ENCODE peak calls at places on chromosome 12, in eight cellular contexts. Y is A549, U is SK-N-SH, E is K562, F is GM23338, M is HCT116, O is HepG2, N is GM12878. S is an unnamed sample.

GRCh38 chr12:32191445-32191844 is 84.8 kb downstream of the BICD1 start:
- DNase-seq in N (no peak), F (no peak), O (no peak), M (no peak), U (no peak), Y (no peak), E (no peak), S (no peak)

GRCh38 chr12:50419112-50419909 is 18.6 kb downstream of the LARP4 start:
- DNase-seq in U (no peak), O (no peak), M (peak), N (no peak), E (peak), Y (no peak), F (no peak), S (no peak)

GRCh38 chr12:10623131-10623530 is 9.7 kb upstream of the MAGOHB start:
- DNase-seq in O (no peak), U (no peak), Y (no peak), E (no peak), M (no peak), N (no peak), F (no peak), S (no peak)

GRCh38 chr12:96094201-96094600 is 58.8 kb upstream of the LTA4H start:
- DNase-seq in U (no peak), M (peak), E (no peak), F (peak), N (no peak), Y (no peak), O (no peak), S (peak)

GRCh38 chr12:20567413-20567812 is 127.7 kb upstream of the SLCO1C1 start:
- DNase-seq in Y (no peak), E (no peak), U (no peak), M (no peak), F (no peak), N (no peak), O (no peak), S (no peak)

GRCh38 chr12:54230555-54230954 is 41.8 kb upstream of the SMUG1 start:
- DNase-seq in O (no peak), N (no peak), Y (no peak), E (no peak), F (no peak), M (no peak), U (no peak), S (no peak)

GRCh38 chr12:32115404-32116104 is 8.9 kb downstream of the BICD1 start:
- DNase-seq in Y (peak), U (peak), M (peak), E (no peak), F (no peak), O (no peak), N (no peak), S (peak)

GRCh38 chr12:39412210-39412609 is 30.7 kb downstream of the KIF21A start:
- DNase-seq in M (no peak), F (peak), E (no peak), Y (no peak), U (no peak), O (no peak), N (no peak), S (no peak)

GRCh38 chr12:99983721-99984258 is 946 bp downstream of the ANKS1B start:
- DNase-seq in N (no peak), E (no peak), U (peak), O (no peak), F (no peak), M (no peak), Y (no peak), S (no peak)

GRCh38 chr12:67772276-67773169 is 124.0 kb downstream of the DYRK2 start:
- DNase-seq in U (peak), N (no peak), Y (no peak), F (peak), E (no peak), O (no peak), M (no peak), S (no peak)

GRCh38 chr12:102917026-102917787 is at the start of gene PAH:
- DNase-seq in E (peak), U (peak), F (peak), Y (no peak), O (peak), N (no peak), M (no peak), S (no peak)

GRCh38 chr12:77294016-77294415 is 228.6 kb upstream of the E2F7 start:
- DNase-seq in M (no peak), Y (no peak), N (no peak), E (no peak), U (no peak), O (no peak), F (no peak), S (no peak)

GRCh38 chr12:57765698-57766463 is 997 bp downstream of the CYP27B1 start:
- DNase-seq in N (no peak), U (peak), Y (no peak), E (no peak), O (no peak), F (peak), M (no peak), S (no peak)

GRCh38 chr12:130331146-130331545 is 6.5 kb upstream of the PIWIL1 start:
- DNase-seq in O (no peak), U (no peak), N (no peak), M (no peak), E (no peak), F (no peak), Y (no peak), S (no peak)

GRCh38 chr12:132410849-132411248 is 79.1 kb upstream of the FBRSL1 start:
- DNase-seq in F (no peak), N (no peak), Y (no peak), O (no peak), U (no peak), E (no peak), M (no peak), S (no peak)

GRCh38 chr12:117365072-117365616 is 3.7 kb upstream of the NOS1 start:
- DNase-seq in E (no peak), U (peak), M (no peak), N (no peak), O (no peak), Y (no peak), F (no peak), S (no peak)

GRCh38 chr12:117362391-117362790 is 965 bp upstream of the NOS1 start:
- DNase-seq in Y (no peak), N (no peak), F (no peak), E (no peak), M (no peak), U (no peak), O (no peak), S (no peak)

GRCh38 chr12:117363263-117363662 is 1.8 kb upstream of the NOS1 start:
- DNase-seq in N (no peak), Y (no peak), M (no peak), F (peak), E (no peak), O (no peak), U (no peak), S (no peak)

GRCh38 chr12:117361905-117362304 is 479 bp upstream of the NOS1 start:
- DNase-seq in O (no peak), M (no peak), Y (no peak), E (no peak), N (no peak), F (peak), U (peak), S (no peak)

GRCh38 chr12:117363953-117364486 is 2.6 kb upstream of the NOS1 start:
- DNase-seq in O (no peak), E (no peak), F (peak), M (no peak), N (no peak), U (no peak), Y (no peak), S (no peak)
- TF ChIP-seq REST in O (no peak), E (no peak), F (no peak), M (no peak), N (no peak), U (no peak), Y (no peak), S (no peak)

GRCh38 chr12:6110006-6110405 is 14.5 kb downstream of the VWF start:
- DNase-seq in M (no peak), U (no peak), F (no peak), Y (no peak), N (no peak), E (no peak), O (no peak), S (no peak)

GRCh38 chr12:6104842-6105241 is 19.6 kb downstream of the VWF start:
- DNase-seq in F (no peak), Y (no peak), U (no peak), E (no peak), N (no peak), M (no peak), O (no peak), S (no peak)

GRCh38 chr12:6112004-6112403 is 12.5 kb downstream of the VWF start:
- DNase-seq in U (peak), M (no peak), O (no peak), Y (no peak), N (no peak), F (no peak), E (no peak), S (no peak)

GRCh38 chr12:6104027-6104426 is 20.4 kb downstream of the VWF start:
- DNase-seq in M (no peak), E (no peak), N (no peak), F (no peak), Y (no peak), O (no peak), U (no peak), S (no peak)

DNA sequence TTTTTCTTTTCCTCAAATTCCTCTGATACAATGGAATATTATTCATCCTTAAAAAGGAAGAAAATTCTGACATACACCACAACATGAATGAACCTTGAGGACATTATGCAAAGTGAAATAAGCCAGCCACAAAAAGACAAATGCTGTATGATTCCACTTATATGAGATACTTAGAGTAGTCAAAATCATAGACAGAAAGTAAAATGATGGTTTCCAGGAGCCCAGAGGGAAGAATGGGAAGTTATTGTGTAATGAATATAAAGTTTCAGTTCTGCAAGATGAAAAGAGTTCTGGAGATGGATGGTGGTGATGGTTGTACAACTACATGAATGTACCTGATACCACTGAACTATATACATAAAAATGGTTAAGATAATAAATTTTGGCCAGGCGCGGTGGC is 18.3 kb downstream of the VWF start:
- DNase-seq in F (no peak), Y (no peak), N (no peak), E (no peak), U (no peak), O (no peak), M (no peak), S (no peak)
- TF ChIP-seq CTCF in F (no peak), Y (no peak), N (no peak), E (no peak), U (no peak), O (no peak), M (no peak), S (no peak)

GRCh38 chr12:94650143-94651056 is at the start of gene TMCC3:
- DNase-seq in E (no peak), U (peak), N (no peak), F (peak), Y (peak), O (no peak), M (no peak), S (no peak)
- H3K27ac ChIP-seq in E (no peak), U (no peak), N (no peak), F (no peak), Y (peak), O (no peak), M (peak), S (no peak)

GRCh38 chr12:66048218-66048842 is 82.2 kb downstream of the LLPH start:
- DNase-seq in O (no peak), Y (no peak), U (no peak), M (no peak), E (no peak), F (no peak), N (no peak), S (no peak)

GRCh38 chr12:66041651-66042363 is 88.7 kb downstream of the LLPH start:
- DNase-seq in E (no peak), U (no peak), M (no peak), N (no peak), Y (no peak), F (no peak), O (no peak), S (no peak)

GRCh38 chr12:66043035-66043434 is 87.5 kb downstream of the LLPH start:
- DNase-seq in Y (no peak), M (no peak), O (no peak), E (no peak), F (no peak), U (no peak), N (no peak), S (no peak)

GRCh38 chr12:66045506-66045905 is 85.0 kb downstream of the LLPH start:
- DNase-seq in Y (no peak), U (no peak), F (no peak), N (no peak), E (no peak), M (no peak), O (no peak), S (no peak)

DNA sequence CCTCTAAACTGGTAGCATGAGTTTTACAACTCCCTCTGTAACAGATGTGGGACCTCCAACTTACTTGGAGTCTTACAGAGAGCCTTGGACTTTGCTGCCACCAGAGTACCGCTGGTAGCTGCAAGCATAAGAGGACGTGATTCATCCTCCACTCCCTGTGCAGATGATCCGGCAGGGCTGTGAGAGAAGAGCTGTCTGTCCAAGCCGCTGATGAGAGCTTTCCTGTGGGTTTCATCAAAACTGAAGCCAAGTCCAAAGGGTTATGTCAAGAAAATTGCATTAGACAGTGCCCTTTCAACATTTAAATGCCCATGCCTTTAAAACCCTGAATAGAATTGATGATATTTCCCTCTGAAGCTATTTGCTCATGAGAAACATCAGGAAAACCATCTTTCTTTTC is 85.8 kb downstream of the LLPH start:
- DNase-seq in U (no peak), F (no peak), Y (no peak), O (peak), M (no peak), E (no peak), N (no peak), S (no peak)
- TF ChIP-seq REST in U (peak), F (no peak), Y (no peak), O (no peak), M (no peak), E (no peak), N (no peak), S (no peak)

GRCh38 chr12:52214421-52214802 is 18.6 kb upstream of the KRT7 start:
- DNase-seq in N (no peak), O (no peak), E (no peak), U (no peak), Y (no peak), M (no peak), F (no peak), S (no peak)
- TF ChIP-seq CTCF in N (peak), O (no peak), E (no peak), U (peak), Y (no peak), M (no peak), F (peak), S (no peak)

GRCh38 chr12:127393896-127394295 is 873.1 kb upstream of the TMEM132C start:
- DNase-seq in N (no peak), F (no peak), O (no peak), M (no peak), Y (no peak), E (no peak), U (no peak), S (no peak)
- H3K27ac ChIP-seq in N (no peak), F (no peak), O (no peak), M (no peak), Y (no peak), E (no peak), U (no peak), S (no peak)

GRCh38 chr12:90199008-90199407 is 490.4 kb upstream of the ATP2B1 start:
- DNase-seq in M (no peak), O (no peak), N (no peak), E (no peak), F (no peak), Y (no peak), U (no peak), S (no peak)
- TF ChIP-seq REST in M (no peak), O (no peak), N (no peak), E (no peak), F (no peak), Y (no peak), U (no peak), S (no peak)

GRCh38 chr12:46384451-46385301 is 12.1 kb upstream of the SLC38A2 start:
- DNase-seq in O (no peak), Y (no peak), E (no peak), U (no peak), M (no peak), F (no peak), N (no peak), S (no peak)

GRCh38 chr12:46380881-46381280 is 8.3 kb upstream of the SLC38A2 start:
- DNase-seq in M (no peak), Y (no peak), O (no peak), U (no peak), F (no peak), N (no peak), E (no peak), S (no peak)

GRCh38 chr12:46383654-46384450 is 11.3 kb upstream of the SLC38A2 start:
- DNase-seq in O (peak), E (peak), N (no peak), U (no peak), Y (no peak), M (peak), F (peak), S (no peak)

GRCh38 chr12:46382425-46382973 is 9.9 kb upstream of the SLC38A2 start:
- DNase-seq in O (no peak), F (no peak), U (no peak), Y (no peak), N (no peak), M (no peak), E (peak), S (no peak)

DNA sequence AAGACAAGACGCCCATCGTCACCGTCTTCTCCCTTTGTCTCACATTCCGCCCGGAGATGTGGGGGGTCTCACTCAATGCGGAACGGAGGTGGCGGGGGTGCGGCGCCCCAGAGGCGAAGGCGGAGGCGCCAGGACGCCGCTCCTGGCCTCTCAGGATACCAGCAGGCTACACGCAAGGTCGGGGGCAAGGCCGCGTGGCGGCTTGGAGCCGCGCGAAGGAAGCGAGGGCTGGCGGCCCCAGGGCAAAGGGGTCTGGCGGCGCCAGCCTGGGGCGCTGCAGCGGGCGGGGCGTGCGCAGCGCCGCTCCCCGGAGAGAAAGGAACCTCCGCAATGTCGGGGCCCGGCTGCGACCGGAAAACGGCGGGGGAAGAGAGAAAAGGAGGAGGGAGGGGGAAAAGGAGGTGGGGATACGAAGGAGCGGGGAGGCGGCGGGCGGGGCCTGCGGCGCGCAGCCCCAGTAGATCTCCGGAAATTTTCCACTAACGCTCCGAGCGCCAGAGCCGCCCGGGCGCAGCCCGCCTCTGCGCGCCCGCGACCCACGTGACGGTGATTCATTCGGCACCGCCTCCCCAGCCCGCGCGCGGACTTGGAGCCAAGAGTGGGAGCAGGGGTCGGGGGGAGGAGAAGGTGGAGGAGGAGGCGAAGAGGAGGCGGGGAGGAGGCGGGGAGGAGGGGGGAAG is 10.5 kb upstream of the SLC38A2 start:
- DNase-seq in N (peak), U (peak), F (peak), M (peak), O (peak), E (peak), Y (peak), S (peak)
- TF ChIP-seq CTCF in N (peak), U (peak), F (peak), M (no peak), O (peak), E (peak), Y (peak), S (no peak)